ENCODE peak calls at places on chromosomes 4 and X, in six cellular contexts. A is IMR-90, X is mesendoderm, V is neural progenitor cell, G is HCT116, Q is keratinocyte. U is an unnamed sample.

GRCh38 chrX:140439455-140439854 is 65.4 kb downstream of the SOX3 start:
- DNase-seq in A (no peak), X (peak; percentile 73), V (peak; percentile 92), G (no peak), Q (no peak), U (no peak)

GRCh38 chrX:70439016-70439415 is 5.6 kb upstream of the DLG3 start:
- DNase-seq in A (no peak), X (no peak), V (no peak), G (no peak), Q (no peak), U (peak; percentile 38)

GRCh38 chrX:55524487-55524886 is 34.8 kb upstream of the USP51 start:
- DNase-seq in A (peak; percentile 3), X (peak; percentile 0), V (peak; percentile 3), G (no peak), Q (no peak), U (no peak)

GRCh38 chr4:94338681-94339351 is 3.8 kb downstream of the HPGDS start:
- DNase-seq in A (no peak), X (no peak), V (no peak), G (no peak), Q (no peak), U (no peak)

GRCh38 chr4:136562842-136563241 is 969.5 kb downstream of the PCDH18 start:
- DNase-seq in A (peak; percentile 51), X (no peak), V (no peak), G (no peak), Q (no peak), U (no peak)

GRCh38 chr4:140812916-140813315 is 56.7 kb upstream of the TBC1D9 start:
- DNase-seq in A (no peak), X (no peak), V (no peak), G (no peak), Q (no peak), U (no peak)

GRCh38 chrX:106932492-106932923 is 12.3 kb downstream of the CLDN2 start:
- DNase-seq in A (peak; percentile 57), X (no peak), V (no peak), G (no peak), Q (no peak), U (no peak)

GRCh38 chrX:150506486-150506885 is 61.9 kb upstream of the MTM1 start:
- DNase-seq in A (no peak), X (peak; percentile 4), V (no peak), G (no peak), Q (no peak), U (no peak)

GRCh38 chr4:105140684-105141490 is 5.8 kb upstream of the TET2 start:
- DNase-seq in A (no peak), X (peak; percentile 48), V (peak; percentile 43), G (no peak), Q (no peak), U (peak; percentile 79)

GRCh38 chr4:80259012-80259411 is 7.5 kb upstream of the FGF5 start:
- DNase-seq in A (no peak), X (no peak), V (no peak), G (no peak), Q (no peak), U (no peak)

GRCh38 chr4:153248641-153249198 is 44.5 kb downstream of the TRIM2 start:
- DNase-seq in A (no peak), X (peak; percentile 58), V (no peak), G (no peak), Q (no peak), U (no peak)

GRCh38 chr4:105272002-105272401 is 125.3 kb downstream of the TET2 start:
- DNase-seq in A (no peak), X (no peak), V (no peak), G (no peak), Q (no peak), U (no peak)

GRCh38 chr4:184250795-184251679 is 33.4 kb upstream of the ENPP6 start:
- DNase-seq in A (peak; percentile 60), X (peak; percentile 83), V (peak; percentile 64), G (peak; percentile 34), Q (no peak), U (peak; percentile 85)

GRCh38 chr4:25913851-25914669 is at the start of gene SMIM20:
- DNase-seq in A (peak; percentile 86), X (peak; percentile 92), V (peak; percentile 95), G (peak; percentile 78), Q (peak; percentile 54), U (peak; percentile 96)

GRCh38 chr4:25915359-25915716 is 1.3 kb downstream of the SMIM20 start:
- DNase-seq in A (no peak), X (no peak), V (no peak), G (no peak), Q (no peak), U (no peak)

GRCh38 chr4:25914670-25915358 is 794 bp downstream of the SMIM20 start:
- DNase-seq in A (no peak), X (no peak), V (no peak), G (no peak), Q (no peak), U (no peak)

GRCh38 chr4:25911356-25911755 is 2.7 kb upstream of the SMIM20 start:
- DNase-seq in A (no peak), X (no peak), V (no peak), G (no peak), Q (no peak), U (no peak)

DNA sequence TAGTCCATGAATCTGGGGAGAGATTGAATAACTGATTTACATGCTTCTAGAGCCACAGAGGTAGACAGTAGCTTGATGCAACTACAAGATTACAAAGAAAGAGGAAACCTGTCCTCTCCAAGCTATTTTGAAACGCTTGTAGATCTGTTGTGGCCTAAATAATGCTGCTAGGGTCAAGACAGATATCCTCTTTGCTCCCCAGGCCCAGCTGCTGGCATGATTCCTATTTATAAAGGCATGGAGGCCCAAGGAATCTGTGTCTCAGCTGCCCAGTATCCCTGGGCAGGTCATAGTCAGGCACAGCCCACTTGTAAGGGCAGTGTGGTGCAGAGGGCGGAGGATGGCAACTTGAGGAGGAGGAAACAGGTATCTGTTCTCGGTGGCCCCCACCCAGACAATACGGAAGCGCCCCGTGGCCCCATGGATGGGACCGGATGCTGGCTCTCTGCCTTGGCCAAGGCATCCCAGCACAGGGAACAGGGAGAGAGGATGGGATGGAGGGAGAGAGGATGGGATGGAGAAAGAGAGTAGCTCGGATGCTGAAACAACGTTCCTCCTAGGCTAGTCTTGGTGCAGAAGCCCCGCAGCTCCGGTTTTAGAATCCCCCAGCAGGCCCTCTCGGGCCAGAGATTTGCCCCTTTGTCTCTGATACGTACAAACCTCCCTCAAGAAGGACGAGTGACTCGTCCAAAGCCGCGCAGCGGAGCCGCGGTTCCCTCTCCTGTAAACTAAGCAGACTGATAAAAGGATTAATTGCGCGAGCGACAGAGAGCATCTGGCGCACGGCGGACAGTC is 767 bp upstream of the SMIM20 start:
- DNase-seq in A (peak; percentile 47), X (peak; percentile 61), V (peak; percentile 87), G (no peak), Q (no peak), U (peak; percentile 69)
- H3K9ac ChIP-seq in A (peak overlapping the region; percentile 85), X (peak overlapping the region; percentile 73), V (no peak overlapping the region), G (peak overlapping the region; percentile 80), Q (peak overlapping the region; percentile 81), U (peak overlapping the region; percentile 84)

GRCh38 chrX:103405009-103405333 is 28.6 kb downstream of the BEX3 start:
- DNase-seq in A (no peak), X (no peak), V (no peak), G (no peak), Q (no peak), U (no peak)
- H3K9ac ChIP-seq in A (peak overlapping the region; percentile 53), X (peak overlapping the region; percentile 75), V (no peak overlapping the region), G (peak overlapping the region; percentile 71), Q (peak overlapping the region; percentile 50), U (peak overlapping the region; percentile 71)

GRCh38 chrX:10166248-10166716 is 9.5 kb downstream of the CLCN4 start:
- DNase-seq in A (no peak), X (no peak), V (no peak), G (no peak), Q (no peak), U (no peak)
- H3K9ac ChIP-seq in A (no peak overlapping the region), X (no peak overlapping the region), V (no peak overlapping the region), G (no peak overlapping the region), Q (no peak overlapping the region), U (no peak overlapping the region)

GRCh38 chr4:17111959-17112659 is 213.7 kb upstream of the LDB2 start:
- DNase-seq in A (no peak), X (peak; percentile 76), V (peak; percentile 79), G (no peak), Q (no peak), U (peak; percentile 80)
- H3K9ac ChIP-seq in A (no peak overlapping the region), X (no peak overlapping the region), V (no peak overlapping the region), G (no peak overlapping the region), Q (no peak overlapping the region), U (no peak overlapping the region)

DNA sequence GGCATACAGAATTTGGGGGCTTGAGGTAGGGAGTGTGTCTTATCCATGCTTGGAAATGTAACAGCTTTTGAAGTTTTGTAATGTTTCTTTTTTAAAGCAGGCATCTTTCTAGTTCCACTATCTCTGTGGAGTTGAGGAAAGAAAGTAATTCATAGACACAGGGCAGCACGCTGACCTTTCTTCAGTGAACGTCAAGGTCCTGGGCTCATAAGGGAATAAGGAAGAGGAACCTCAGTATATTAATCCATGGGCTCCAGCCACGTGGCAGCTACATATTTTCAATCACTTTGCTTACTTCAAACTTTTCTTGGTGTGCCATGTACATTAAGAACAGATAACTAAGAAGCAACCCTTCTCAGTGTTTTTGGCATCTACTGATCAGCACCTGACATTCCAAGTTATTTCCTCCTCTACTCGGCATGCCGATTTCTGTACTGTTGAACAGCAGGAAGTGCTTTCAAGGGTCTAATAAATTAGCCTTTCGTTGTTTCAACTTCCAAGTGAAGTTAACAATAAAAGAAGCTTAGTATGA is 88.3 kb downstream of the SORBS2 start:
- DNase-seq in A (no peak), X (no peak), V (no peak), G (no peak), Q (no peak), U (no peak)
- H3K9ac ChIP-seq in A (no peak overlapping the region), X (no peak overlapping the region), V (no peak overlapping the region), G (no peak overlapping the region), Q (no peak overlapping the region), U (no peak overlapping the region)